ENCODE peak calls at places on chromosomes 6 and 20, in six cellular contexts. O is HepG2; E is mammary epithelial cell; X is body of pancreas; F is activated CD8-positive, alpha-beta T cell treated with anti-CD3 and anti-CD28 coated beads for 36 hours; G is hepatocyte. Q is an unnamed sample.

GRCh38 chr6:16521528-16521927 is 239.7 kb downstream of the ATXN1 start:
- DNase-seq in G (no peak), X (no peak), F (no peak), E (no peak), O (no peak), Q (no peak)

GRCh38 chr6:107543088-107543487 is 53.2 kb downstream of the SOBP start:
- DNase-seq in O (no peak), X (no peak), E (no peak), G (no peak), F (no peak), Q (no peak)

GRCh38 chr6:132199343-132199742 is 201.9 kb downstream of the MOXD1 start:
- DNase-seq in O (no peak), F (no peak), G (no peak), E (peak), X (no peak), Q (no peak)

GRCh38 chr6:36235309-36235708 is 34.6 kb upstream of the PNPLA1 start:
- DNase-seq in F (no peak), G (no peak), E (no peak), O (no peak), X (no peak), Q (no peak)

GRCh38 chr6:33297956-33298772 is 578 bp downstream of the RGL2 start:
- DNase-seq in O (peak), E (peak), F (peak), X (peak), G (peak), Q (no peak)

GRCh38 chr6:113403966-113404575 is 453.1 kb upstream of the MARCKS start:
- DNase-seq in X (no peak), G (no peak), O (no peak), F (no peak), E (no peak), Q (no peak)

GRCh38 chr20:13220194-13220856 is 749 bp upstream of the ISM1 start:
- DNase-seq in E (peak), G (peak), F (peak), X (peak), O (no peak), Q (no peak)

GRCh38 chr6:44828780-44829179 is 441.3 kb downstream of the CDC5L start:
- DNase-seq in O (no peak), E (no peak), X (no peak), F (no peak), G (no peak), Q (no peak)

GRCh38 chr20:38108438-38109024 is 56.5 kb downstream of the TGM2 start:
- DNase-seq in O (no peak), X (no peak), E (no peak), F (no peak), G (no peak), Q (no peak)

GRCh38 chr6:159061805-159062563 is 17.2 kb upstream of the TAGAP start:
- DNase-seq in F (peak), G (no peak), X (no peak), O (no peak), E (no peak), Q (no peak)

GRCh38 chr20:16378712-16379111 is 194.5 kb downstream of the KIF16B start:
- DNase-seq in O (no peak), F (no peak), X (no peak), E (no peak), G (no peak), Q (no peak)

DNA sequence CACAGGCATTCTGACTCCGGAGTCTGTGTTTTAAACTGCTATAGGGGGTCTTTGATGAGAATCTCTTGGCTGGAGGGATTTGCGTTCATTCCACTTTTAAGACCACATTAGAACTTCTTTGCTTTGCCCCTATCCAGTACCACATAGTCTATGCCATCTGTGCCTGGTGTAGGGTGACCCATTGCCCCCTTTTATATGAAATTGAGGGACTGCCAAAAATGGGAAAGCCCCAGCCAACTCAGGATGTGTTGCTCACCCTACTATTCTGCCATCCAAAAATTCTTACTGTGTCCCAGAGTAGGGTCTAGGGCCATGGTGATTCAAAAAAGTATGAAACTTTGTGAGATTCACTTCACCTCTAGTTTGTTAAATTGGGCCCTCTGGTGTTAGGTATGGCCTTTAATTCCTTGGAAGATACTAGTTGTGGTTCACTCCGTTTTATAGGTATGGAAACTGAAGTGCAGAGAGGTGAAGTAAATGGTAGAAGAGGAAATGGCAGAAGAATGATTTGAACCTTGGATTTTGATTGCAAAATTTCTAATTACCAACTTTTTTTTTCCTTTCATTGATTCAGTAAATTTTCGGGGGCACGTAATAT is 1.4 kb downstream of the PFDN4 start:
- DNase-seq in X (no peak), E (no peak), F (no peak), O (peak), G (no peak), Q (no peak)
- TF ChIP-seq CTCF in X (no peak), E (peak), F (no peak), O (peak), G (peak), Q (no peak)

DNA sequence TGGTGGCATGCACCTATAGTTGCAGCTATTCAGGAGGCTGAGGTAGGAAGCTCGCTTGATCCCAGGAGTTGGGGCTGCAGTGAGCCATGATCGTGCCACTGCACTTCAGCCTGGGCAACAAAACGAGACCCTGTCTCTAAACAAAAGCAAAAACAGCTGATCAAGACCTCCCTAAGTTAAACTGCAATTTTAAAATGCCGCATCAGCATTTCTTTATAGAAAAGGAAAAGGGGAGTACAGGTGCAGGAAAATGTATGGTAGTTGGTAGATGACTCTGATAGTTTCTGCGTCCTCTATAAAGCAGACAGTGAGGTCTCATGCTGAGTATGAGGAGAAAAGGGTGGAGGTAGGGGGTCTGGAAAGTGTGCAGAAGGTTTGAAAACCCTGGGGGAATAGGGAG is 8.9 kb upstream of the TBCC start:
- DNase-seq in E (no peak), O (no peak), G (no peak), F (no peak), X (no peak), Q (no peak)
- TF ChIP-seq CTCF in E (no peak), O (no peak), G (no peak), F (no peak), X (no peak), Q (no peak)

GRCh38 chr6:2448826-2449571 is 203.6 kb upstream of the GMDS start:
- DNase-seq in X (no peak), G (peak), O (peak), E (peak), F (peak), Q (no peak)
- TF ChIP-seq CTCF in X (peak), G (peak), O (peak), E (peak), F (peak), Q (peak)

GRCh38 chr20:57509665-57510237 is 15.2 kb downstream of the CTCFL start:
- DNase-seq in O (peak), E (peak), X (no peak), G (no peak), F (peak), Q (no peak)
- TF ChIP-seq CTCF in O (peak), E (peak), X (no peak), G (peak), F (no peak), Q (peak)

DNA sequence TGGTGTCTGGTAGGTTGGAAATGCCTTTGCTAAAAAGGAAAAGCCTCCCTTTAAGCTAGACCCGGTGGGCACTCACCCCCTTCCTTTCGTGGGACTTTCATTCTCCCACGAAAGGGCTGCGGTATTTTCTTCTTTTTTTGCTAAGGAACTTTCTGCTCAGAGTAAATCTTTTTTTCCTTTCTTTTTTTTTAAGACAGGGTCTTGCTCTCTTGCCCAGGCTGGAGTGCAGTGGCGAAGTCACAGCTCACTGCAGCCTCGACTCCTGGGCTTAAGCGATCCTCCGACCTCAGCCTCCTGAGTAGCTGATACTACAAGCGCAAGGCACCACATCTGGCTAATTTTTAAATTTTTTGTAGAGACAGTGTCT is 4.0 kb downstream of the TP53TG5 start:
- DNase-seq in X (no peak), G (no peak), F (no peak), E (no peak), O (no peak), Q (no peak)
- TF ChIP-seq CTCF in X (no peak), G (no peak), F (peak), E (no peak), O (no peak), Q (no peak)